ENCODE peak calls at places on chromosomes 13 and 19, in five cellular contexts. E is activated naive CD4-positive, alpha-beta T cell; I is progenitor cell of endocrine pancreas; Y is pancreas; Z is T-helper 2 cell treated with Interferon-gamma antibody and Interleukin-4, amounts not matched to agents 5 μg/mL and 100 μg/mL, for 36 hours. O is an unnamed sample.
A peak's percentile ranks its signal among the peaks of the same experiment; 100 is the strongest.

GRCh38 chr19:55090564-55090963 is 14.9 kb downstream of the EPS8L1 start:
- DNase-seq in E (no peak), I (no peak), Y (no peak), Z (no peak), O (no peak)

GRCh38 chr19:5693195-5694166 is 3.4 kb downstream of the RPL36 start:
- DNase-seq in E (no peak), I (no peak), Y (no peak), Z (no peak), O (no peak)

GRCh38 chr13:93309886-93310520 is 83.4 kb downstream of the GPC6 start:
- DNase-seq in E (no peak), I (no peak), Y (no peak), Z (no peak), O (no peak)

GRCh38 chr19:18279266-18279515 is 2.2 kb downstream of the JUND start:
- DNase-seq in E (no peak), I (no peak), Y (no peak), Z (no peak), O (no peak)

GRCh38 chr19:41870401-41870873 is 6.6 kb upstream of the CD79A start:
- DNase-seq in E (no peak), I (no peak), Y (no peak), Z (no peak), O (no peak)

GRCh38 chr19:53183146-53183545 is 10.0 kb downstream of the ZNF665 start:
- DNase-seq in E (no peak), I (no peak), Y (no peak), Z (no peak), O (no peak)

GRCh38 chr13:20706661-20707060 is 3.2 kb downstream of the IL17D start:
- DNase-seq in E (no peak), I (no peak), Y (no peak), Z (no peak), O (no peak)

GRCh38 chr13:55566779-55567178 is 1573.9 kb upstream of the PRR20A start:
- DNase-seq in E (no peak), I (no peak), Y (no peak), Z (no peak), O (no peak)

GRCh38 chr19:33464010-33464732 is 57.4 kb downstream of the PEPD start:
- DNase-seq in E (no peak), I (no peak), Y (no peak), Z (no peak), O (no peak)

GRCh38 chr19:41521860-41522555 is 54.0 kb upstream of the CEACAM21 start:
- DNase-seq in E (no peak), I (no peak), Y (no peak), Z (no peak), O (no peak)

GRCh38 chr19:32345261-32346207 is at the start of gene ZNF507:
- DNase-seq in E (peak; percentile 64), I (peak; percentile 81), Y (peak; percentile 72), Z (peak; percentile 83), O (no peak)

GRCh38 chr13:79393564-79394249 is 12.3 kb downstream of the RBM26 start:
- DNase-seq in E (no peak), I (no peak), Y (no peak), Z (no peak), O (peak; percentile 15)

GRCh38 chr13:74891610-74892009 is 590.4 kb downstream of the TBC1D4 start:
- DNase-seq in E (no peak), I (no peak), Y (no peak), Z (no peak), O (no peak)

O was measured in esophagus squamous epithelium.